ENCODE peak calls at places on chromosomes 16 and 17, in four cellular contexts. H is IMR-90, X is H1, R is K562. M is an unnamed sample.

GRCh38 chr16:48008011-48008410 is 147.8 kb downstream of the ABCC12 start:
- DNase-seq in H (no peak), X (peak), R (no peak), M (no peak)

GRCh38 chr16:68760671-68761275 is 23.7 kb downstream of the CDH1 start:
- DNase-seq in H (peak), X (no peak), R (peak), M (peak)

GRCh38 chr17:7045492-7046126 is 1.7 kb upstream of the SLC16A11 start:
- DNase-seq in H (peak), X (no peak), R (no peak), M (peak)

GRCh38 chr17:47847341-47848197 is 3.4 kb downstream of the SP6 start:
- DNase-seq in H (no peak), X (peak), R (no peak), M (no peak)

GRCh38 chr17:8831234-8831849 is 32.2 kb upstream of the MFSD6L start:
- DNase-seq in H (no peak), X (peak), R (no peak), M (no peak)

GRCh38 chr16:1093284-1094123 is 2.5 kb downstream of the C1QTNF8 start:
- DNase-seq in H (no peak), X (peak), R (peak), M (peak)

GRCh38 chr16:29974291-29975133 is 844 bp downstream of the TAOK2 start:
- DNase-seq in H (peak), X (no peak), R (peak), M (no peak)

GRCh38 chr17:50575581-50576210 is 15.2 kb downstream of the CACNA1G start:
- DNase-seq in H (no peak), X (peak), R (no peak), M (no peak)

GRCh38 chr17:38705803-38706624 is 941 bp downstream of the MLLT6 start:
- DNase-seq in H (no peak), X (peak), R (no peak), M (peak)

GRCh38 chr17:14143678-14144077 is 74.4 kb downstream of the COX10 start:
- DNase-seq in H (peak), X (no peak), R (no peak), M (no peak)

GRCh38 chr17:77240976-77241375 is 100.2 kb downstream of the SEC14L1 start:
- DNase-seq in H (no peak), X (no peak), R (no peak), M (no peak)

GRCh38 chr17:63460018-63460417 is 13.9 kb upstream of the CYB561 start:
- DNase-seq in H (no peak), X (no peak), R (no peak), M (no peak)

GRCh38 chr17:63927464-63928171 is 4.5 kb downstream of the CD79B start:
- DNase-seq in H (no peak), X (no peak), R (no peak), M (no peak)

GRCh38 chr17:49971199-49971847 is 2.3 kb downstream of the DLX4 start:
- DNase-seq in H (no peak), X (no peak), R (no peak), M (no peak)

GRCh38 chr17:77088455-77089117 is 52.2 kb upstream of the SEC14L1 start:
- DNase-seq in H (peak), X (peak), R (peak), M (peak)

GRCh38 chr16:27818231-27818630 is 245.3 kb downstream of the GSG1L start:
- DNase-seq in H (no peak), X (no peak), R (no peak), M (no peak)

GRCh38 chr16:20902426-20902825 is 1.9 kb downstream of the LYRM1 start:
- DNase-seq in H (no peak), X (no peak), R (no peak), M (no peak)

GRCh38 chr16:85621698-85622433 is 8.7 kb downstream of the GSE1 start:
- DNase-seq in H (no peak), X (no peak), R (no peak), M (peak)

GRCh38 chr16:81026429-81026828 is 9.2 kb upstream of the ATMIN start:
- DNase-seq in H (no peak), X (no peak), R (no peak), M (no peak)

GRCh38 chr17:17698869-17699351 is 17.7 kb downstream of the RAI1 start:
- DNase-seq in H (peak), X (no peak), R (no peak), M (no peak)

GRCh38 chr17:31318298-31319190 is 2.9 kb downstream of the EVI2A start:
- DNase-seq in H (peak), X (no peak), R (no peak), M (no peak)

GRCh38 chr17:3796110-3796821 is 4.7 kb downstream of the ITGAE start:
- DNase-seq in H (no peak), X (no peak), R (no peak), M (no peak)

GRCh38 chr16:21990381-21990944 is 10.5 kb downstream of the PDZD9 start:
- DNase-seq in H (no peak), X (no peak), R (no peak), M (no peak)

GRCh38 chr16:85614338-85615013 is 1.4 kb downstream of the GSE1 start:
- DNase-seq in H (no peak), X (no peak), R (peak), M (no peak)

GRCh38 chr16:683396-684066 is 603 bp downstream of the JMJD8 start:
- DNase-seq in H (no peak), X (peak), R (no peak), M (no peak)

GRCh38 chr17:41586863-41587495 is at the start of gene KRT14:
- DNase-seq in H (no peak), X (no peak), R (no peak), M (no peak)

GRCh38 chr17:74457146-74457819 is 9.2 kb upstream of the CD300A start:
- DNase-seq in H (peak), X (peak), R (peak), M (peak)

GRCh38 chr17:80051681-80052080 is 15.2 kb downstream of the CCDC40 start:
- DNase-seq in H (no peak), X (no peak), R (no peak), M (no peak)

GRCh38 chr17:17146791-17147406 is 59.2 kb downstream of the PLD6 start:
- DNase-seq in H (no peak), X (peak), R (no peak), M (peak)

GRCh38 chr17:17231621-17232302 is 5.2 kb downstream of the FLCN start:
- DNase-seq in H (no peak), X (no peak), R (no peak), M (no peak)

GRCh38 chr17:75181608-75182318 is 996 bp downstream of the SUMO2 start:
- DNase-seq in H (no peak), X (no peak), R (peak), M (no peak)

GRCh38 chr16:24036614-24037013 is 200.8 kb downstream of the PRKCB start:
- DNase-seq in H (peak), X (peak), R (peak), M (peak)

GRCh38 chr17:44417553-44417952 is 28.1 kb upstream of the ITGA2B start:
- DNase-seq in H (peak), X (no peak), R (no peak), M (peak)

GRCh38 chr16:77531741-77532140 is 96.9 kb upstream of the ADAMTS18 start:
- DNase-seq in H (peak), X (no peak), R (no peak), M (no peak)

GRCh38 chr17:69265873-69266272 is 37.2 kb upstream of the ABCA10 start:
- DNase-seq in H (no peak), X (no peak), R (no peak), M (no peak)

GRCh38 chr17:72575542-72576233 is 454.9 kb downstream of the SOX9 start:
- DNase-seq in H (no peak), X (no peak), R (no peak), M (peak)

GRCh38 chr17:37802712-37803416 is 58.0 kb upstream of the HNF1B start:
- DNase-seq in H (peak), X (no peak), R (no peak), M (no peak)

GRCh38 chr17:32723310-32723955 is 153.5 kb downstream of the MYO1D start:
- DNase-seq in H (peak), X (no peak), R (no peak), M (no peak)

GRCh38 chr17:2259769-2260536 is 43.6 kb downstream of the SMG6 start:
- DNase-seq in H (peak), X (no peak), R (no peak), M (no peak)

DNA sequence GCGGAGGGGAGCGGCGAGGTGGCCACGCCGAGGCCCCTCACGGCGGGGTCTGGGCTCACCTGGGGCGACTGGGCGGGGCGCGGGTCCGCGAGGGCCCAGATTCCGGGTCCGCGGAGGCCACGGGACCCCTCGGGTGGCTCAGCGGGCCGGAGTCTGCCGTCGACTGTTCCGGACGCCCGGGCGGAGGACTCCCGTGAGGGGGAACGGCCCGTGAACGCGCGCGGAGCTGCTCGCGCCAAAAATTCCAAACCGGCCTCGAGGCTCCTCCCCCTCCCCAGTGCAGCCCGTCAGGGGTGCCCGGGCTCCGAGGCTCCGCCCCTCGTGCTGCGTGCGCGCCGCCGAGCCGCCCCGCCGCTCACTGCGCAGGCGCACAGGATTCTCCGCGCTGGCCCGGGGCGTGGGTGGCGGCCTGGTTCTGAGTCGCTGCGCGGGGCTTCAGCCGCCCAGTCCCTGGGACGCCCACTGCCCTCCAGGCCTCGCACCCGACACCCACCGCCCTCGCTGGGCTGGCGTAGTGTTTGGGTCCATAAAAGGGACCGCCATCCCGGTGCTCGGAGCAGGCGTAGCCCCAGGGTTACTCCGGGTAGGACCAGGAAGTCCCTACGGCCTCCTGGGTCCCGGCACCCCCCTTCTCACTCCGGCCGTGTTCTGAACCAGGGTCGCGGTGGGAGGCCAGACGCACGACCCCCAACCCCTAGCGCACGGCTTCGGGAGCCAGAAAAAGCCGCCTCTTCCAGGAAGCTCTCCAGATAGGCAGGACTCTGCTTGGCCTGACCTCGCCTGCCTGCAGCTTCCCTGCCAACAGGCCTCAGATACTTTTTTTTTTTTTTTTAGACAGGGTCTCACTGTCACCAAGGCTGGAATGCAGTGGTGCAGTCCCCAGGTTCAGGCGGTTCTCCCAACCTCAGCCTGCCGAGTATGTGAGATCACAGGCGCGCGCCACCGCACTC is at the start of gene PKMYT1:
- DNase-seq in H (peak), X (peak), R (peak), M (peak)
- TF ChIP-seq MAFK in H (no peak), X (no peak), R (no peak), M (no peak)

GRCh38 chr16:31501966-31502348 is 6.2 kb downstream of the RUSF1 start:
- DNase-seq in H (no peak), X (no peak), R (no peak), M (no peak)
- H3K9ac ChIP-seq in H (no peak), X (no peak), R (no peak), M (no peak)

GRCh38 chr17:29080323-29080722 is 37.4 kb downstream of the PIPOX start:
- DNase-seq in H (no peak), X (no peak), R (no peak), M (no peak)
- TF ChIP-seq MAFK in H (no peak), X (no peak), R (no peak), M (no peak)

GRCh38 chr17:81473019-81473418 is 39.6 kb downstream of the ACTG1 start:
- DNase-seq in H (no peak), X (no peak), R (no peak), M (no peak)
- H3K9ac ChIP-seq in H (no peak), X (no peak), R (no peak), M (no peak)

DNA sequence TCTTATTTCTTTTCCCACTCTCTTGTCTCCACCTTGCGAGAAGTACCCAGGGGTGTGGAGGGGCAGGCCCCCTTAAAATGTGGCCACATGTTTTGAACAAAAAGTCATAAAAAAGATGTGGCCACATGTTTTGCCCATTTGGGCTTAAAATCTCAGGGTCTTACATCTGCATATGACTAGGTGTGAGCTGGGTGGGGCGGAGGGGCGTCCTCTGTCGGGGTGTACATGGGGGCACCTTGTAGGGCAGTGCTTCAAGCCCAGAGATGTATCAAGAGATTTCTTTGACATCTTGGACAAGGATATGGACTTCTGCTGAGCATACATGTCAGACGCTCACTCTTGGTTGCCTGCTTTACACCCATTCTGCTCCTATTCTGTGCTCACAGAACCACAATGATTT is 13.0 kb upstream of the SLC47A1 start:
- DNase-seq in H (no peak), X (no peak), R (no peak), M (no peak)
- TF ChIP-seq MAFK in H (no peak), X (no peak), R (no peak), M (no peak)

GRCh38 chr17:78719630-78720298 is 62.3 kb downstream of the CYTH1 start:
- DNase-seq in H (no peak), X (no peak), R (no peak), M (no peak)
- H3K9ac ChIP-seq in H (no peak), X (no peak), R (no peak), M (no peak)

GRCh38 chr16:79009911-79010310 is 590.6 kb downstream of the MAF start:
- DNase-seq in H (no peak), X (no peak), R (no peak), M (no peak)

GRCh38 chr16:79006762-79007161 is 593.8 kb downstream of the MAF start:
- DNase-seq in H (no peak), X (no peak), R (no peak), M (no peak)

GRCh38 chr16:79008036-79008868 is 592.3 kb downstream of the MAF start:
- DNase-seq in H (no peak), X (no peak), R (peak), M (no peak)

GRCh38 chr16:79007614-79008013 is 592.9 kb downstream of the MAF start:
- DNase-seq in H (no peak), X (no peak), R (no peak), M (no peak)

GRCh38 chr16:79008869-79009179 is 591.7 kb downstream of the MAF start:
- DNase-seq in H (no peak), X (no peak), R (no peak), M (no peak)
- TF ChIP-seq MAFK in H (no peak), X (no peak), R (no peak), M (no peak)

GRCh38 chr17:970388-970768 is 9.2 kb downstream of the NXN start:
- DNase-seq in H (no peak), X (no peak), R (no peak), M (no peak)
- H3K9ac ChIP-seq in H (no peak), X (no peak), R (no peak), M (no peak)

GRCh38 chr17:67520916-67521772 is 144.1 kb downstream of the PITPNC1 start:
- DNase-seq in H (peak), X (no peak), R (no peak), M (no peak)
- TF ChIP-seq MAFK in H (no peak), X (no peak), R (no peak), M (no peak)

GRCh38 chr16:46918905-46919792 is 35.0 kb downstream of the GPT2 start:
- DNase-seq in H (no peak), X (no peak), R (peak), M (peak)
- H3K9ac ChIP-seq in H (no peak), X (no peak), R (no peak), M (no peak)

M was measured in HepG2.